ENCODE peak calls at places on chromosomes 4 and X, in four cellular contexts. One of them, this sample, is unnamed.

GRCh38 chrX:73818200-73819116 is 255.5 kb downstream of the CHIC1 start:
- DNase-seq in mesendoderm: no peak
- DNase-seq in H1: no peak
- DNase-seq in IMR-90: no peak
- DNase-seq in this sample: no peak

GRCh38 chr4:88522702-88523324 is 763 bp downstream of the PYURF start:
- DNase-seq in H1: no peak
- DNase-seq in IMR-90: peak
- DNase-seq in mesendoderm: peak
- DNase-seq in this sample: no peak

GRCh38 chrX:129565046-129565649 is 25.1 kb downstream of the OCRL start:
- DNase-seq in H1: no peak
- DNase-seq in mesendoderm: no peak
- DNase-seq in IMR-90: peak
- DNase-seq in this sample: peak

GRCh38 chr4:21991537-21991936 is 43.0 kb upstream of the KCNIP4 start:
- DNase-seq in IMR-90: no peak
- DNase-seq in H1: no peak
- DNase-seq in mesendoderm: no peak
- DNase-seq in this sample: no peak

GRCh38 chr4:17168571-17168970 is 270.1 kb upstream of the LDB2 start:
- DNase-seq in mesendoderm: peak
- DNase-seq in IMR-90: peak
- DNase-seq in H1: no peak
- DNase-seq in this sample: no peak

GRCh38 chr4:158946825-158947224 is 156.1 kb upstream of the RAPGEF2 start:
- DNase-seq in IMR-90: no peak
- DNase-seq in H1: no peak
- DNase-seq in mesendoderm: no peak
- DNase-seq in this sample: no peak

GRCh38 chr4:65007841-65008439 is 598.7 kb upstream of the TECRL start:
- DNase-seq in IMR-90: no peak
- DNase-seq in H1: no peak
- DNase-seq in mesendoderm: peak
- DNase-seq in this sample: no peak

GRCh38 chr4:929970-930625 is 2.0 kb downstream of the GAK start:
- DNase-seq in IMR-90: peak
- DNase-seq in mesendoderm: no peak
- DNase-seq in H1: no peak
- DNase-seq in this sample: no peak

GRCh38 chr4:183760326-183760725 is 101.2 kb downstream of the TRAPPC11 start:
- DNase-seq in mesendoderm: no peak
- DNase-seq in IMR-90: no peak
- DNase-seq in H1: no peak
- DNase-seq in this sample: no peak

GRCh38 chrX:107684956-107685385 is 56.7 kb downstream of the PRPS1 start:
- DNase-seq in mesendoderm: peak
- DNase-seq in IMR-90: no peak
- DNase-seq in H1: no peak
- DNase-seq in this sample: peak

GRCh38 chr4:3256230-3257124 is 7.5 kb downstream of the MSANTD1 start:
- DNase-seq in H1: no peak
- DNase-seq in IMR-90: no peak
- DNase-seq in mesendoderm: no peak
- DNase-seq in this sample: peak

GRCh38 chr4:138558886-138559285 is 316.7 kb upstream of the SLC7A11 start:
- DNase-seq in mesendoderm: no peak
- DNase-seq in H1: no peak
- DNase-seq in IMR-90: no peak
- DNase-seq in this sample: no peak

GRCh38 chrX:153771261-153771681 is 7.2 kb downstream of the PLXNB3 start:
- DNase-seq in H1: no peak
- DNase-seq in mesendoderm: no peak
- DNase-seq in IMR-90: no peak
- DNase-seq in this sample: no peak

GRCh38 chr4:2443986-2444740 is 24.7 kb upstream of the RNF4 start:
- DNase-seq in mesendoderm: no peak
- DNase-seq in H1: no peak
- DNase-seq in IMR-90: no peak
- DNase-seq in this sample: no peak

DNA sequence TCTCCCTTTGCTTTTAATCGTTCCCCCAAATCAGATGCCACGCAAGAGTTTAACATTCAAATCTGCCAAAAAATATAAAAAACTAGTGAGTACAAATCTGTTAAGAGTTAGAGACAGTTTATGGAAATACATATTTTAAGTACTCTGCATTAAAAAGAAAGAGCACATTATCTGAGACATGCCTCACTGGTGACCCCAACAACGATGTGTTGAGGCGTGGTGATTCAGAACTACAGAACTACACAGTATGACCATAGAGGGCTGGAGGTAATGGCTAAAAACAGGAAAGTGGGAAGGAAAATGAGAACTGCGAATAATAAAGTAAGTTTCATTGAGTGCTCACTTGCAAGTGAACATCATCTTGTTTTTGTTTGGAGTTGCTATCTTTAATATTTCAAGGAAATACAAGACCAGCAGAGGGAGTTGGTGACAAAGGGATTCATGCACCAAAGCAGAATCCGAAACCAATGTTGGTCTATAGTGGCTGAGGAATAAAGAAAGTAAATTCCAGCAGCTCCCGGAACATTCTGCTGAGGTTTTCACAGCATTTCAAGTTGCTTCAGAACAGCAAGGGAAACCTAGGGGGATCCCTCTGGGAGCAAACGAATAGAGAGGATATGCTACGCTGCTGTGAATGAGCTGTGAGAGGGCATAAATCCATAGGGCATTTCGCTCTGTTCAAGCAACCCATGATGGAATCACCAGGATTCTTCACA is 92.2 kb downstream of the DCHS2 start:
- DNase-seq in H1: no peak
- DNase-seq in mesendoderm: peak
- DNase-seq in IMR-90: peak
- DNase-seq in this sample: no peak
- H3K9ac ChIP-seq in H1: no peak
- H3K9ac ChIP-seq in mesendoderm: no peak
- H3K9ac ChIP-seq in IMR-90: no peak
- H3K9ac ChIP-seq in this sample: no peak

GRCh38 chrX:30153881-30154260 is 61.5 kb upstream of the MAGEB2 start:
- DNase-seq in H1: no peak
- DNase-seq in mesendoderm: no peak
- DNase-seq in IMR-90: peak
- DNase-seq in this sample: no peak
- H4K8ac ChIP-seq in H1: no peak
- H4K8ac ChIP-seq in mesendoderm: no peak
- H4K8ac ChIP-seq in IMR-90: no peak
- H4K8ac ChIP-seq in this sample: no peak

DNA sequence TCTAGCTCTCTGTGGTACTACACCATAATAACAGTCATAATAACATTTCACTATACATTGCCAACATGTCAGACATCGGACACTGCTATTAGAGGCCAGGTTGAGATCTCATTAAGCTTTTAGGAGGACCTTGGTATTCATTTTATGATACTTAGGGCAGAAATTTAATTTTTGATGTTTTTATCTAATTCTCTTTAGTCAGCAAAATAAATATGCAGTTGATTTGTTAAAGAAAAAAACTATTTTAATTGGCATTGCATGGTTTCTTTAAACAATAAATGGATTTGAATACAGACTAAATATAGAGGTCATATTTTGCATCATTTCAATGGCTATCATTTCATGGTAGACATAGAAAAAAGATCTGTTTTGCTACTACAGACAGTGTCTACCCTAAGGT is 308.7 kb downstream of the PRDM5 start:
- DNase-seq in H1: no peak
- DNase-seq in IMR-90: no peak
- DNase-seq in mesendoderm: no peak
- DNase-seq in this sample: no peak
- H3K56ac ChIP-seq in H1: no peak
- H3K56ac ChIP-seq in IMR-90: no peak
- H3K56ac ChIP-seq in mesendoderm: no peak
- H3K56ac ChIP-seq in this sample: no peak

GRCh38 chr4:93302310-93302709 is 526.2 kb upstream of the ATOH1 start:
- DNase-seq in H1: no peak
- DNase-seq in IMR-90: no peak
- DNase-seq in mesendoderm: no peak
- DNase-seq in this sample: no peak

GRCh38 chr4:93299116-93299515 is 529.4 kb upstream of the ATOH1 start:
- DNase-seq in H1: no peak
- DNase-seq in IMR-90: no peak
- DNase-seq in mesendoderm: no peak
- DNase-seq in this sample: no peak

GRCh38 chr4:93303440-93303839 is 525.1 kb upstream of the ATOH1 start:
- DNase-seq in IMR-90: no peak
- DNase-seq in mesendoderm: no peak
- DNase-seq in H1: no peak
- DNase-seq in this sample: no peak
- H3K9ac ChIP-seq in IMR-90: no peak
- H3K9ac ChIP-seq in mesendoderm: no peak
- H3K9ac ChIP-seq in H1: no peak
- H3K9ac ChIP-seq in this sample: no peak

GRCh38 chr4:94459462-94460161 is 7.9 kb downstream of the PDLIM5 start:
- DNase-seq in mesendoderm: peak
- DNase-seq in IMR-90: no peak
- DNase-seq in H1: no peak
- DNase-seq in this sample: no peak
- H4K8ac ChIP-seq in mesendoderm: no peak
- H4K8ac ChIP-seq in IMR-90: no peak
- H4K8ac ChIP-seq in H1: no peak
- H4K8ac ChIP-seq in this sample: no peak

DNA sequence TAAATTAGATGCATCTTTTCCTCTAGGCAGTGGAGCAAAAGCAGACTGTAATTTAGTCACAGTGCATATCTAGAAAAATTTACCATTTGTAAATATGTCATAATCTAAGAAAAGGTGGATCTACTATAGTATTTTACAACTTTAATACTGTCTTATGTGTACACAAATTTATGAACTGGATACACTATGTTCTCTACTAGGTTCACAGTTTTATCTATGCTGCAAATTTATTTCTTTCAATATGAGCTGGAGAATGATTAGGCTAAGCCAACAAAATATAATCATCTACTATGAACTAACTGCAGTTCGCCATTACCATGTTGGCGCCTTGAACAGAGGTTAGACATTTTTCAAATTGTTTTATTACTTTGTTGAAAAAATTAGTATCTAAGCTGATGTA is 372.6 kb upstream of the NDST3 start:
- DNase-seq in mesendoderm: no peak
- DNase-seq in IMR-90: no peak
- DNase-seq in H1: no peak
- DNase-seq in this sample: no peak
- H3K56ac ChIP-seq in mesendoderm: no peak
- H3K56ac ChIP-seq in IMR-90: no peak
- H3K56ac ChIP-seq in H1: no peak
- H3K56ac ChIP-seq in this sample: no peak

GRCh38 chr4:30753316-30753715 is 33.1 kb downstream of the PCDH7 start:
- DNase-seq in H1: no peak
- DNase-seq in mesendoderm: no peak
- DNase-seq in IMR-90: peak
- DNase-seq in this sample: no peak
- H3K9ac ChIP-seq in H1: no peak
- H3K9ac ChIP-seq in mesendoderm: no peak
- H3K9ac ChIP-seq in IMR-90: no peak
- H3K9ac ChIP-seq in this sample: no peak

GRCh38 chr4:7510066-7510465 is 75.3 kb upstream of the PSAPL1 start:
- DNase-seq in mesendoderm: no peak
- DNase-seq in IMR-90: no peak
- DNase-seq in H1: no peak
- DNase-seq in this sample: no peak

GRCh38 chr4:7512428-7512827 is 77.7 kb upstream of the PSAPL1 start:
- DNase-seq in mesendoderm: peak
- DNase-seq in IMR-90: no peak
- DNase-seq in H1: no peak
- DNase-seq in this sample: no peak

GRCh38 chr4:7513731-7514130 is 79.0 kb upstream of the PSAPL1 start:
- DNase-seq in mesendoderm: no peak
- DNase-seq in H1: no peak
- DNase-seq in IMR-90: peak
- DNase-seq in this sample: no peak

GRCh38 chr4:7512946-7513345 is 78.2 kb upstream of the PSAPL1 start:
- DNase-seq in IMR-90: no peak
- DNase-seq in mesendoderm: no peak
- DNase-seq in H1: no peak
- DNase-seq in this sample: no peak

DNA sequence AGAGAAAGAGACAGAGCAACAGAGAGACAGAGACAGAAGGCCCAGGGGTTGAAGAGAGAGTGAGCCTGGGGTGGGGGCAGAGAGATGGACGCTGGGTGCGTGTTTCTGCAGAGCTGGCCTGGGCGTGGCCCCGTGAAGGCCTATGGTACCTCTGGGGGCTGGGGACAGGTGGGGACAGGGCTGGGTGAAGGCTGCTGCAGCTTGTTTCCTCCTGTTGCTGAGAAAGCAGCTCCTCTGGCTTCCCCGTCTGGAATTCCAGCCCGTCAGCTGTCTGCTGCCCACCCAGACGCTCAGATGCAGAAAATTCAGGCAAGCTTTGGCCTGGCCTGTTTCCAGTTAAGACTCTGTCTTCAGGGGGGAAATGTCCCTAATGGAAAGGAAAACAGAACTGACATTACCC is 76.8 kb upstream of the PSAPL1 start:
- DNase-seq in mesendoderm: no peak
- DNase-seq in H1: no peak
- DNase-seq in IMR-90: no peak
- DNase-seq in this sample: no peak
- H4K8ac ChIP-seq in mesendoderm: no peak
- H4K8ac ChIP-seq in H1: no peak
- H4K8ac ChIP-seq in IMR-90: no peak
- H4K8ac ChIP-seq in this sample: no peak

GRCh38 chr4:185137233-185137925 is 5.7 kb upstream of the SLC25A4 start:
- DNase-seq in H1: no peak
- DNase-seq in IMR-90: no peak
- DNase-seq in mesendoderm: no peak
- DNase-seq in this sample: no peak
- H3K56ac ChIP-seq in H1: no peak
- H3K56ac ChIP-seq in IMR-90: no peak
- H3K56ac ChIP-seq in mesendoderm: no peak
- H3K56ac ChIP-seq in this sample: no peak